ENCODE peak calls at places on chromosomes 3 and 15, in four cellular contexts. S, L, R and M are unnamed samples.

GRCh38 chr15:41336549-41336948 is 3.9 kb downstream of the NUSAP1 start:
- DNase-seq in R (no peak), L (no peak), S (no peak), M (no peak)

GRCh38 chr3:33826688-33827087 is 28.3 kb downstream of the PDCD6IP start:
- DNase-seq in L (no peak), R (no peak), S (no peak), M (no peak)

GRCh38 chr3:101573449-101574387 is at the start of gene PCNP:
- DNase-seq in L (peak), R (peak), S (peak), M (peak)

GRCh38 chr3:14780927-14781507 is 37.7 kb upstream of the FGD5 start:
- DNase-seq in L (peak), S (no peak), R (no peak), M (peak)

GRCh38 chr15:69311319-69311721 is 12.6 kb downstream of the PAQR5 start:
- DNase-seq in S (no peak), R (no peak), L (no peak), M (no peak)

GRCh38 chr3:169112153-169112892 is 551.2 kb downstream of the MECOM start:
- DNase-seq in R (no peak), L (no peak), S (no peak), M (no peak)

GRCh38 chr3:191020730-191021405 is 158.4 kb upstream of the GMNC start:
- DNase-seq in L (no peak), R (no peak), S (no peak), M (no peak)

GRCh38 chr15:98873441-98874218 is 134.0 kb downstream of the PGPEP1L start:
- DNase-seq in L (no peak), R (no peak), S (no peak), M (no peak)

GRCh38 chr15:34650177-34650576 is 66.7 kb upstream of the GOLGA8B start:
- DNase-seq in R (no peak), S (no peak), L (no peak), M (no peak)

GRCh38 chr3:33047842-33048834 is 48.8 kb downstream of the GLB1 start:
- DNase-seq in S (no peak), L (no peak), R (no peak), M (no peak)

GRCh38 chr3:183151716-183152385 is 10.7 kb downstream of the LAMP3 start:
- DNase-seq in R (no peak), L (no peak), S (no peak), M (no peak)

GRCh38 chr15:77507911-77508310 is 87.2 kb downstream of the HMG20A start:
- DNase-seq in S (no peak), R (no peak), L (no peak), M (no peak)

DNA sequence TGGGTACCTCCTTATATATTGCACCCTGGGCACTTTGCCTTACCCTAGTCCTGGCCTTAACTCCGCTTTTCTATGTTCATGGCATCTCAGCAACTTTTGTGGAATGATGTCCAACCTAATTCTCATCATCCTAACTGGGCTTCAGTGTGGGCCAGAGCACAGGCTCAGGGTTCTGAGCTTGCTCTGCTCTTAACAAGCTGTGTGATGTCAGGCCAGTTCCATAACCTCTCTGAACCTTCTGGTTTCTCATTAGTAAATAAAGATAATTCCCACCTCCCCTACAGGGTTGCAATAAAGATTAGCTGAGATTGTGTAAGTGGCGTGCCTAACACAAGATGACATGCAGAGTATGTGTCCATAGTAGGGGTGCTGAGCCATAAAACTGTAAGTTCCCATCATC is 36.4 kb downstream of the CDCP1 start:
- DNase-seq in S (no peak), L (no peak), R (no peak), M (no peak)
- TF ChIP-seq CTCF in S (no peak), L (no peak), R (no peak), M (no peak)

GRCh38 chr3:76646921-76647562 is 392.9 kb upstream of the ROBO2 start:
- DNase-seq in S (no peak), L (no peak), R (no peak), M (peak)
- TF ChIP-seq CTCF in S (no peak), L (no peak), R (peak), M (no peak)

GRCh38 chr15:39438260-39438659 is 142.6 kb upstream of the THBS1 start:
- DNase-seq in L (no peak), R (no peak), S (no peak), M (no peak)

GRCh38 chr15:39434751-39435238 is 146.1 kb upstream of the THBS1 start:
- DNase-seq in L (no peak), S (no peak), R (no peak), M (no peak)

GRCh38 chr15:39442898-39443297 is 138.0 kb upstream of the THBS1 start:
- DNase-seq in L (no peak), S (no peak), R (no peak), M (no peak)

GRCh38 chr15:39435244-39435643 is 145.6 kb upstream of the THBS1 start:
- DNase-seq in L (no peak), R (no peak), S (no peak), M (no peak)

GRCh38 chr15:39438795-39439577 is 141.9 kb upstream of the THBS1 start:
- DNase-seq in L (no peak), R (no peak), S (no peak), M (no peak)
- TF ChIP-seq CTCF in L (no peak), R (no peak), S (no peak), M (no peak)

GRCh38 chr3:13767896-13768295 is 112.0 kb downstream of the WNT7A start:
- DNase-seq in R (peak), L (no peak), S (no peak), M (peak)

GRCh38 chr3:13767030-13767429 is 112.8 kb downstream of the WNT7A start:
- DNase-seq in S (no peak), L (no peak), R (peak), M (no peak)

GRCh38 chr3:13764161-13764560 is 115.7 kb downstream of the WNT7A start:
- DNase-seq in S (no peak), L (no peak), R (peak), M (no peak)

GRCh38 chr3:13768453-13768852 is 111.4 kb downstream of the WNT7A start:
- DNase-seq in R (peak), S (no peak), L (no peak), M (no peak)

DNA sequence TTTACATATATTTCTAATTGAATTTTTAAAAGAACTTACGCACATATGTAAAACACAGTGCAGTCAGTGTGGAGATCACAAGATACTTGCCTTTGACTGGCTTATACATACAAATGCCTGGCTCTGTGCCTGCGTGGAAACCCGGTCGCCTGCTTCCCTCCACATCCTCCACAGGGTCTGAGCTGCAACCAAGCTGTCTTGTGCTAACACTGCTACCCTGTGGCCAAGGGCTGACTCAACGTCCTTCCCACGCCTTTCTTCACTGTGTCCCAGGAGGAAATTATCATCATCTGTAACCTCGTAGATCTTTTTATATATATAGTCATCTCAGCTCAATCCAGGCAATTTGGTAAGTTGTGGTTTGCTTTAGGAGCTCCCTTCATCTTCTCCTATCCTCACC is 116.9 kb downstream of the WNT7A start:
- DNase-seq in L (no peak), R (no peak), S (peak), M (no peak)
- TF ChIP-seq CTCF in L (no peak), R (peak), S (no peak), M (no peak)

GRCh38 chr3:194300392-194300758 is 50.8 kb downstream of the CPN2 start:
- DNase-seq in S (no peak), L (peak), R (no peak), M (peak)
- TF ChIP-seq CTCF in S (no peak), L (no peak), R (peak), M (peak)